ENCODE peak calls at places on chromosome 22, in seven cellular contexts. One of them, this sample, is unnamed.

GRCh38 chr22:42344391-42344861 is 74.0 kb upstream of the TCF20 start:
- DNase-seq in stimulated activated CD8-positive, alpha-beta memory T cell treated with anti-CD3 and anti-CD28 coated beads, Interleukin-2, amount 100 ng/mL, for 48 hours: no peak
- DNase-seq in T-cell: no peak
- DNase-seq in NCI-H1694 treated with DMSO at 0.1 percent for 48 hours: peak
- DNase-seq in AG04450: no peak
- DNase-seq in NCI-H2171 treated with DMSO at 0.1 percent for 48 hours: no peak
- DNase-seq in NCI-H1105: no peak
- DNase-seq in this sample: peak

GRCh38 chr22:30439226-30439625 is 13.7 kb downstream of the MTFP1 start:
- DNase-seq in stimulated activated CD8-positive, alpha-beta memory T cell treated with anti-CD3 and anti-CD28 coated beads, Interleukin-2, amount 100 ng/mL, for 48 hours: no peak
- DNase-seq in T-cell: no peak
- DNase-seq in NCI-H1694 treated with DMSO at 0.1 percent for 48 hours: no peak
- DNase-seq in AG04450: no peak
- DNase-seq in NCI-H2171 treated with DMSO at 0.1 percent for 48 hours: no peak
- DNase-seq in NCI-H1105: no peak
- DNase-seq in this sample: no peak

GRCh38 chr22:26428515-26429457 is at the start of gene ASPHD2:
- DNase-seq in stimulated activated CD8-positive, alpha-beta memory T cell treated with anti-CD3 and anti-CD28 coated beads, Interleukin-2, amount 100 ng/mL, for 48 hours: peak
- DNase-seq in T-cell: peak
- DNase-seq in NCI-H1694 treated with DMSO at 0.1 percent for 48 hours: peak
- DNase-seq in AG04450: peak
- DNase-seq in NCI-H2171 treated with DMSO at 0.1 percent for 48 hours: peak
- DNase-seq in NCI-H1105: peak
- DNase-seq in this sample: peak

GRCh38 chr22:35598396-35598710 is 18.8 kb downstream of the MB start:
- DNase-seq in stimulated activated CD8-positive, alpha-beta memory T cell treated with anti-CD3 and anti-CD28 coated beads, Interleukin-2, amount 100 ng/mL, for 48 hours: no peak
- DNase-seq in T-cell: no peak
- DNase-seq in NCI-H1694 treated with DMSO at 0.1 percent for 48 hours: no peak
- DNase-seq in AG04450: no peak
- DNase-seq in NCI-H2171 treated with DMSO at 0.1 percent for 48 hours: no peak
- DNase-seq in NCI-H1105: no peak
- DNase-seq in this sample: no peak

GRCh38 chr22:50002791-50003190 is 9.8 kb downstream of the IL17REL start:
- DNase-seq in stimulated activated CD8-positive, alpha-beta memory T cell treated with anti-CD3 and anti-CD28 coated beads, Interleukin-2, amount 100 ng/mL, for 48 hours: no peak
- DNase-seq in T-cell: no peak
- DNase-seq in NCI-H1694 treated with DMSO at 0.1 percent for 48 hours: no peak
- DNase-seq in AG04450: no peak
- DNase-seq in NCI-H2171 treated with DMSO at 0.1 percent for 48 hours: no peak
- DNase-seq in NCI-H1105: no peak
- DNase-seq in this sample: no peak

GRCh38 chr22:27405672-27406388 is 395.7 kb downstream of the MN1 start:
- DNase-seq in stimulated activated CD8-positive, alpha-beta memory T cell treated with anti-CD3 and anti-CD28 coated beads, Interleukin-2, amount 100 ng/mL, for 48 hours: peak
- DNase-seq in T-cell: no peak
- DNase-seq in NCI-H1694 treated with DMSO at 0.1 percent for 48 hours: no peak
- DNase-seq in AG04450: no peak
- DNase-seq in NCI-H2171 treated with DMSO at 0.1 percent for 48 hours: no peak
- DNase-seq in NCI-H1105: no peak
- DNase-seq in this sample: peak

GRCh38 chr22:36160499-36160942 is at the start of gene APOL3:
- DNase-seq in stimulated activated CD8-positive, alpha-beta memory T cell treated with anti-CD3 and anti-CD28 coated beads, Interleukin-2, amount 100 ng/mL, for 48 hours: no peak
- DNase-seq in T-cell: peak
- DNase-seq in NCI-H1694 treated with DMSO at 0.1 percent for 48 hours: no peak
- DNase-seq in AG04450: no peak
- DNase-seq in NCI-H2171 treated with DMSO at 0.1 percent for 48 hours: no peak
- DNase-seq in NCI-H1105: no peak
- DNase-seq in this sample: no peak

GRCh38 chr22:46024136-46024840 is 47.3 kb upstream of the WNT7B start:
- DNase-seq in stimulated activated CD8-positive, alpha-beta memory T cell treated with anti-CD3 and anti-CD28 coated beads, Interleukin-2, amount 100 ng/mL, for 48 hours: no peak
- DNase-seq in T-cell: no peak
- DNase-seq in NCI-H1694 treated with DMSO at 0.1 percent for 48 hours: no peak
- DNase-seq in AG04450: no peak
- DNase-seq in NCI-H2171 treated with DMSO at 0.1 percent for 48 hours: no peak
- DNase-seq in NCI-H1105: no peak
- DNase-seq in this sample: no peak

GRCh38 chr22:46547179-46547882 is 9.9 kb upstream of the CELSR1 start:
- DNase-seq in stimulated activated CD8-positive, alpha-beta memory T cell treated with anti-CD3 and anti-CD28 coated beads, Interleukin-2, amount 100 ng/mL, for 48 hours: no peak
- DNase-seq in T-cell: no peak
- DNase-seq in NCI-H1694 treated with DMSO at 0.1 percent for 48 hours: no peak
- DNase-seq in AG04450: no peak
- DNase-seq in NCI-H2171 treated with DMSO at 0.1 percent for 48 hours: no peak
- DNase-seq in NCI-H1105: no peak
- DNase-seq in this sample: no peak

GRCh38 chr22:19657252-19658056 is 56.8 kb upstream of the SEPTIN5 start:
- DNase-seq in stimulated activated CD8-positive, alpha-beta memory T cell treated with anti-CD3 and anti-CD28 coated beads, Interleukin-2, amount 100 ng/mL, for 48 hours: no peak
- DNase-seq in T-cell: no peak
- DNase-seq in NCI-H1694 treated with DMSO at 0.1 percent for 48 hours: no peak
- DNase-seq in AG04450: no peak
- DNase-seq in NCI-H2171 treated with DMSO at 0.1 percent for 48 hours: no peak
- DNase-seq in NCI-H1105: no peak
- DNase-seq in this sample: no peak

This sample was measured in NCI-H82.